ENCODE peak calls at places on chromosomes 13 and 19, in five cellular contexts. J is psoas muscle, F is substantia nigra, E is adrenal gland, Y is brain microvascular endothelial cell. L is an unnamed sample.

GRCh38 chr19:4060621-4061177 is 6.0 kb downstream of the ZBTB7A start:
- DNase-seq in J (no peak), F (no peak), E (no peak), Y (no peak), L (no peak)

GRCh38 chr19:12777217-12778019 is 2.1 kb upstream of the HOOK2 start:
- DNase-seq in J (peak; percentile 88), F (peak; percentile 85), E (peak; percentile 82), Y (peak; percentile 72), L (peak; percentile 60)

GRCh38 chr13:28716511-28716910 is 2.3 kb downstream of the SLC46A3 start:
- DNase-seq in J (no peak), F (no peak), E (peak; percentile 49), Y (peak; percentile 71), L (no peak)

GRCh38 chr19:31553112-31553843 is 204.0 kb upstream of the TSHZ3 start:
- DNase-seq in J (no peak), F (no peak), E (no peak), Y (no peak), L (no peak)

GRCh38 chr19:53881482-53882390 is at the start of gene PRKCG:
- DNase-seq in J (peak; percentile 69), F (peak; percentile 48), E (no peak), Y (no peak), L (peak; percentile 75)

GRCh38 chr19:49468746-49469447 is 5.1 kb upstream of the FLT3LG start:
- DNase-seq in J (peak; percentile 91), F (no peak), E (no peak), Y (no peak), L (no peak)

GRCh38 chr19:31539386-31539785 is 190.2 kb upstream of the TSHZ3 start:
- DNase-seq in J (no peak), F (no peak), E (no peak), Y (no peak), L (no peak)

GRCh38 chr13:24632382-24633121 is 47.7 kb upstream of the ATP12A start:
- DNase-seq in J (no peak), F (no peak), E (no peak), Y (no peak), L (no peak)

GRCh38 chr13:83449666-83450395 is 432.4 kb downstream of the SLITRK1 start:
- DNase-seq in J (no peak), F (no peak), E (no peak), Y (peak; percentile 34), L (no peak)

GRCh38 chr13:64234255-64234654 is 2818.6 kb upstream of the PCDH20 start:
- DNase-seq in J (no peak), F (no peak), E (no peak), Y (peak; percentile 73), L (no peak)

GRCh38 chr19:41699231-41699967 is 9.0 kb upstream of the CEACAM5 start:
- DNase-seq in J (no peak), F (no peak), E (peak; percentile 8), Y (no peak), L (no peak)

GRCh38 chr13:27405521-27406134 is 18.8 kb upstream of the GTF3A start:
- DNase-seq in J (no peak), F (no peak), E (no peak), Y (no peak), L (no peak)
- H3K27ac ChIP-seq in J (peak overlapping the region; percentile 12), F (no peak overlapping the region), E (no peak overlapping the region), Y (no peak overlapping the region), L (no peak overlapping the region)

GRCh38 chr19:38635483-38636399 is 11.7 kb upstream of the ACTN4 start:
- DNase-seq in J (no peak), F (no peak), E (no peak), Y (no peak), L (no peak)
- H3K27ac ChIP-seq in J (peak overlapping the region; percentile 72), F (no peak overlapping the region), E (no peak overlapping the region), Y (no peak overlapping the region), L (no peak overlapping the region)

GRCh38 chr19:5434351-5434917 is 20.8 kb upstream of the ZNRF4 start:
- DNase-seq in J (no peak), F (no peak), E (no peak), Y (peak; percentile 11), L (no peak)

GRCh38 chr19:5434970-5435641 is 20.1 kb upstream of the ZNRF4 start:
- DNase-seq in J (no peak), F (no peak), E (peak; percentile 43), Y (peak; percentile 92), L (peak; percentile 63)

GRCh38 chr19:5435642-5436017 is 19.6 kb upstream of the ZNRF4 start:
- DNase-seq in J (no peak), F (no peak), E (no peak), Y (no peak), L (no peak)

GRCh38 chr19:5436101-5436947 is 18.9 kb upstream of the ZNRF4 start:
- DNase-seq in J (no peak), F (peak; percentile 39), E (peak; percentile 25), Y (peak; percentile 34), L (no peak)

GRCh38 chr19:5436948-5437306 is 18.3 kb upstream of the ZNRF4 start:
- DNase-seq in J (no peak), F (no peak), E (no peak), Y (no peak), L (no peak)
- H3K27ac ChIP-seq in J (no peak overlapping the region), F (no peak overlapping the region), E (no peak overlapping the region), Y (no peak overlapping the region), L (no peak overlapping the region)

GRCh38 chr19:55590621-55591020 is 8.7 kb downstream of the FIZ1 start:
- DNase-seq in J (peak; percentile 19), F (no peak), E (no peak), Y (no peak), L (no peak)

GRCh38 chr19:55591555-55591954 is 7.8 kb downstream of the FIZ1 start:
- DNase-seq in J (peak; percentile 18), F (no peak), E (no peak), Y (no peak), L (no peak)

GRCh38 chr19:55594996-55595530 is 4.3 kb downstream of the FIZ1 start:
- DNase-seq in J (peak; percentile 76), F (no peak), E (no peak), Y (no peak), L (no peak)

GRCh38 chr19:55592391-55593090 is 6.8 kb downstream of the FIZ1 start:
- DNase-seq in J (peak; percentile 47), F (no peak), E (no peak), Y (no peak), L (no peak)

DNA sequence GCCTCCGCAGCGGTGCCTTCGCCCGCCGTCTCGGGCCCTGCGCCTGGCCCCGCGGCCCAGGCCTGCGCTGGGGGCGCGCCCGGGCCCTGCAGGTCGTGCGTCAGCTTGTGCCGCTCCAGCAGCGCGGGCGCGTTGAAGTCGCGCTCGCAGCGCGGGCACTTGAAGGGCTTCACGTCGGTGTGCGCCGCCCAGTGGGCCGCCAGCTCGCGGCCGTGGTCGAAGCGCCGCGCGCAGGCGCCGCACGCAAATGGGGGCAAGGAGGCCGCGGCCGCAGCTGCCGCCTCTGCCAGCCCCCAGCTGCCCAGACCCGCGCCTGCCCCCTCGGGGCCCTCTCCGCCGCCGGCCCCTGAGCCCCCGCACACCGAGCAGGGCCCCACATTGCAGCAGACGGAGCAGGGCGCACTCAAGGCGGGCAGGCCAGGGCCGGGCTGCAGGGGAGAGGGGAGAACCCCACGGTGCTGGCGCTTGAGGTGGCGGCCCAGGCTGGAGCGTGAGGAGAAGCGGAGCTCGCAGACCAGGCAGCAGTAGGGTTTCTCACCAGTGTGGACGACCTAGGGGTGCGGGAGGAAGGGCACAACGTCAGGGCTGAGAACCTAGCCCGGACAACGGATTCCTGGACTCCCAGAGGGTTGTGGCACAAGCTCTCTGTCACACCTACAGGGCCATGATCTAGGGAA is 6.1 kb downstream of the FIZ1 start:
- DNase-seq in J (peak; percentile 42), F (no peak), E (no peak), Y (no peak), L (no peak)
- H3K27ac ChIP-seq in J (no peak overlapping the region), F (no peak overlapping the region), E (no peak overlapping the region), Y (no peak overlapping the region), L (no peak overlapping the region)

DNA sequence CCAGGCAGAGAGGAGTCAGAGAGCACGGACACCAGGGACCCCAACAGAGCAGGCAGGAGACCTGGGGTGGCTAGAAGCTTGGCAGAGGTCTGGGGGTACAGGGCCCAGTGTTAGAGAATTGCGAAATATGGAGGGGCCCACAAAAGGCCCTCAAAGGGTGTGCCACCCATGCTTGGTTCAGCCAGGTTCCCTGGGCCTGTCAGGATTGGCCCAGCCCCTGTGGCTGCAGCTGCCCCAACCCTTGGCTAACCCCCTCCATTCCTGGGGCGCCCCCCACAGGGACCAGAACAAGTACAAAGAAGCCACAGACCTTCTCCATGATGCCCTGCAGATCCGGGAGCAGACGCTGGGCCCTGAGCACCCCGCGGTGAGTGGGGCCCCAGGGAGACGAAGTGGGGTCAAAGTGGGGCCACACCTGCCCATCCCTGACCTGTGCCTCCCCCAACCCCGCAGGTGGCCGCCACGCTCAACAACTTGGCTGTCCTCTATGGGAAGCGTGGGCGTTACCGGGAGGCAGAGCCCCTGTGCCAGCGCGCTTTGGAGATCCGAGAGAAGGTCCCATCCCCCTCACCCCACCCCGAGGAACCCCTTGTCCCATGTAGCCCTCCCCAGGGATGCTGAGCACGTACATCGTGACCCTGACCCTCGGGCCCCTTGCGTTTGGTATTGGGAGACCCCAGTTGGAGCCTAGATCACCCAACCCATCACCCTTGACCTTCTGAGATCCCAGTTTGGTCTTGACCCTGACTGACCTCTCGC is 8.0 kb downstream of the KLC3 start:
- DNase-seq in J (no peak), F (no peak), E (no peak), Y (no peak), L (no peak)
- H3K27ac ChIP-seq in J (no peak overlapping the region), F (no peak overlapping the region), E (no peak overlapping the region), Y (no peak overlapping the region), L (no peak overlapping the region)